ENCODE peak calls at places on chromosome 21, in eight cellular contexts. One of them, this sample, is unnamed.

GRCh38 chr21:35423694-35424093 is 374.6 kb upstream of the RUNX1 start:
- DNase-seq in stimulated activated naive B cell treated with anti-CD40 and anti-IgM and Interleukin-4, amounts not matched to agents 10 μg/mL and 1 μg/mL and 100 μg/mL, for 72 hours: no peak
- DNase-seq in IMR-90: peak
- DNase-seq in A673: no peak
- DNase-seq in KBM-7: no peak
- DNase-seq in esophagus muscularis mucosa: no peak
- DNase-seq in NCI-H774: no peak
- DNase-seq in HT1080: no peak
- DNase-seq in this sample: no peak

GRCh38 chr21:34603002-34603709 is 11.8 kb downstream of the RCAN1 start:
- DNase-seq in stimulated activated naive B cell treated with anti-CD40 and anti-IgM and Interleukin-4, amounts not matched to agents 10 μg/mL and 1 μg/mL and 100 μg/mL, for 72 hours: peak
- DNase-seq in A673: peak
- DNase-seq in NCI-H774: peak
- DNase-seq in HT1080: peak
- DNase-seq in IMR-90: peak
- DNase-seq in KBM-7: peak
- DNase-seq in esophagus muscularis mucosa: peak
- DNase-seq in this sample: peak

GRCh38 chr21:41397416-41397815 is 28.6 kb upstream of the MX1 start:
- DNase-seq in NCI-H774: no peak
- DNase-seq in KBM-7: peak
- DNase-seq in HT1080: no peak
- DNase-seq in esophagus muscularis mucosa: no peak
- DNase-seq in stimulated activated naive B cell treated with anti-CD40 and anti-IgM and Interleukin-4, amounts not matched to agents 10 μg/mL and 1 μg/mL and 100 μg/mL, for 72 hours: no peak
- DNase-seq in IMR-90: no peak
- DNase-seq in A673: no peak
- DNase-seq in this sample: no peak

GRCh38 chr21:46071082-46071481 is 26.8 kb upstream of the COL6A2 start:
- DNase-seq in esophagus muscularis mucosa: peak
- DNase-seq in A673: no peak
- DNase-seq in stimulated activated naive B cell treated with anti-CD40 and anti-IgM and Interleukin-4, amounts not matched to agents 10 μg/mL and 1 μg/mL and 100 μg/mL, for 72 hours: no peak
- DNase-seq in IMR-90: no peak
- DNase-seq in HT1080: no peak
- DNase-seq in KBM-7: no peak
- DNase-seq in NCI-H774: no peak
- DNase-seq in this sample: no peak

GRCh38 chr21:37530901-37531351 is 164.4 kb downstream of the DYRK1A start:
- DNase-seq in HT1080: no peak
- DNase-seq in NCI-H774: no peak
- DNase-seq in IMR-90: no peak
- DNase-seq in stimulated activated naive B cell treated with anti-CD40 and anti-IgM and Interleukin-4, amounts not matched to agents 10 μg/mL and 1 μg/mL and 100 μg/mL, for 72 hours: no peak
- DNase-seq in A673: no peak
- DNase-seq in esophagus muscularis mucosa: peak
- DNase-seq in KBM-7: no peak
- DNase-seq in this sample: no peak

GRCh38 chr21:46064870-46065214 is 33.1 kb upstream of the COL6A2 start:
- DNase-seq in esophagus muscularis mucosa: peak
- DNase-seq in NCI-H774: no peak
- DNase-seq in A673: no peak
- DNase-seq in stimulated activated naive B cell treated with anti-CD40 and anti-IgM and Interleukin-4, amounts not matched to agents 10 μg/mL and 1 μg/mL and 100 μg/mL, for 72 hours: no peak
- DNase-seq in IMR-90: no peak
- DNase-seq in HT1080: no peak
- DNase-seq in KBM-7: no peak
- DNase-seq in this sample: no peak

GRCh38 chr21:41684381-41685245 is 82.2 kb downstream of the RIPK4 start:
- DNase-seq in HT1080: peak
- DNase-seq in A673: no peak
- DNase-seq in NCI-H774: no peak
- DNase-seq in IMR-90: peak
- DNase-seq in stimulated activated naive B cell treated with anti-CD40 and anti-IgM and Interleukin-4, amounts not matched to agents 10 μg/mL and 1 μg/mL and 100 μg/mL, for 72 hours: no peak
- DNase-seq in KBM-7: no peak
- DNase-seq in esophagus muscularis mucosa: no peak
- DNase-seq in this sample: peak

GRCh38 chr21:26490771-26491170 is 82.3 kb downstream of the CYYR1 start:
- DNase-seq in A673: peak
- DNase-seq in stimulated activated naive B cell treated with anti-CD40 and anti-IgM and Interleukin-4, amounts not matched to agents 10 μg/mL and 1 μg/mL and 100 μg/mL, for 72 hours: no peak
- DNase-seq in KBM-7: no peak
- DNase-seq in esophagus muscularis mucosa: no peak
- DNase-seq in IMR-90: no peak
- DNase-seq in NCI-H774: no peak
- DNase-seq in HT1080: peak
- DNase-seq in this sample: no peak

GRCh38 chr21:44708213-44708865 is 3.0 kb downstream of the TSPEAR start:
- DNase-seq in NCI-H774: no peak
- DNase-seq in HT1080: no peak
- DNase-seq in A673: no peak
- DNase-seq in stimulated activated naive B cell treated with anti-CD40 and anti-IgM and Interleukin-4, amounts not matched to agents 10 μg/mL and 1 μg/mL and 100 μg/mL, for 72 hours: no peak
- DNase-seq in IMR-90: no peak
- DNase-seq in KBM-7: no peak
- DNase-seq in esophagus muscularis mucosa: no peak
- DNase-seq in this sample: no peak

GRCh38 chr21:41827951-41828883 is 50.9 kb downstream of the PRDM15 start:
- DNase-seq in A673: no peak
- DNase-seq in IMR-90: no peak
- DNase-seq in HT1080: no peak
- DNase-seq in NCI-H774: no peak
- DNase-seq in stimulated activated naive B cell treated with anti-CD40 and anti-IgM and Interleukin-4, amounts not matched to agents 10 μg/mL and 1 μg/mL and 100 μg/mL, for 72 hours: no peak
- DNase-seq in esophagus muscularis mucosa: no peak
- DNase-seq in KBM-7: no peak
- DNase-seq in this sample: no peak

GRCh38 chr21:42578761-42579415 is 65.2 kb downstream of the SLC37A1 start:
- DNase-seq in KBM-7: no peak
- DNase-seq in stimulated activated naive B cell treated with anti-CD40 and anti-IgM and Interleukin-4, amounts not matched to agents 10 μg/mL and 1 μg/mL and 100 μg/mL, for 72 hours: no peak
- DNase-seq in NCI-H774: no peak
- DNase-seq in IMR-90: no peak
- DNase-seq in HT1080: no peak
- DNase-seq in A673: no peak
- DNase-seq in esophagus muscularis mucosa: no peak
- DNase-seq in this sample: no peak

GRCh38 chr21:45698493-45698947 is 55.0 kb downstream of the PCBP3 start:
- DNase-seq in IMR-90: peak
- DNase-seq in HT1080: peak
- DNase-seq in KBM-7: no peak
- DNase-seq in esophagus muscularis mucosa: no peak
- DNase-seq in NCI-H774: no peak
- DNase-seq in A673: peak
- DNase-seq in stimulated activated naive B cell treated with anti-CD40 and anti-IgM and Interleukin-4, amounts not matched to agents 10 μg/mL and 1 μg/mL and 100 μg/mL, for 72 hours: no peak
- DNase-seq in this sample: peak

GRCh38 chr21:40386301-40386911 is 460.6 kb downstream of the DSCAM start:
- DNase-seq in KBM-7: peak
- DNase-seq in IMR-90: no peak
- DNase-seq in esophagus muscularis mucosa: no peak
- DNase-seq in NCI-H774: peak
- DNase-seq in A673: peak
- DNase-seq in stimulated activated naive B cell treated with anti-CD40 and anti-IgM and Interleukin-4, amounts not matched to agents 10 μg/mL and 1 μg/mL and 100 μg/mL, for 72 hours: peak
- DNase-seq in HT1080: peak
- DNase-seq in this sample: no peak

GRCh38 chr21:34187935-34188334 is 114.6 kb downstream of the MRPS6 start:
- DNase-seq in HT1080: no peak
- DNase-seq in A673: no peak
- DNase-seq in esophagus muscularis mucosa: no peak
- DNase-seq in IMR-90: no peak
- DNase-seq in KBM-7: no peak
- DNase-seq in stimulated activated naive B cell treated with anti-CD40 and anti-IgM and Interleukin-4, amounts not matched to agents 10 μg/mL and 1 μg/mL and 100 μg/mL, for 72 hours: no peak
- DNase-seq in NCI-H774: no peak
- DNase-seq in this sample: peak

GRCh38 chr21:43808832-43809251 is 19.5 kb downstream of the RRP1 start:
- DNase-seq in A673: no peak
- DNase-seq in NCI-H774: no peak
- DNase-seq in KBM-7: no peak
- DNase-seq in stimulated activated naive B cell treated with anti-CD40 and anti-IgM and Interleukin-4, amounts not matched to agents 10 μg/mL and 1 μg/mL and 100 μg/mL, for 72 hours: no peak
- DNase-seq in HT1080: no peak
- DNase-seq in esophagus muscularis mucosa: no peak
- DNase-seq in IMR-90: no peak
- DNase-seq in this sample: no peak

GRCh38 chr21:38341546-38342012 is 84.8 kb downstream of the KCNJ15 start:
- DNase-seq in HT1080: no peak
- DNase-seq in IMR-90: no peak
- DNase-seq in NCI-H774: no peak
- DNase-seq in stimulated activated naive B cell treated with anti-CD40 and anti-IgM and Interleukin-4, amounts not matched to agents 10 μg/mL and 1 μg/mL and 100 μg/mL, for 72 hours: no peak
- DNase-seq in KBM-7: no peak
- DNase-seq in esophagus muscularis mucosa: no peak
- DNase-seq in A673: no peak
- DNase-seq in this sample: no peak

GRCh38 chr21:25080161-25080560 is 527.1 kb downstream of the MRPL39 start:
- DNase-seq in esophagus muscularis mucosa: no peak
- DNase-seq in KBM-7: no peak
- DNase-seq in A673: no peak
- DNase-seq in stimulated activated naive B cell treated with anti-CD40 and anti-IgM and Interleukin-4, amounts not matched to agents 10 μg/mL and 1 μg/mL and 100 μg/mL, for 72 hours: no peak
- DNase-seq in IMR-90: no peak
- DNase-seq in HT1080: no peak
- DNase-seq in NCI-H774: no peak
- DNase-seq in this sample: no peak

GRCh38 chr21:35801388-35801787 is 258.9 kb downstream of the SETD4 start:
- DNase-seq in HT1080: no peak
- DNase-seq in NCI-H774: no peak
- DNase-seq in IMR-90: no peak
- DNase-seq in A673: no peak
- DNase-seq in esophagus muscularis mucosa: no peak
- DNase-seq in KBM-7: no peak
- DNase-seq in stimulated activated naive B cell treated with anti-CD40 and anti-IgM and Interleukin-4, amounts not matched to agents 10 μg/mL and 1 μg/mL and 100 μg/mL, for 72 hours: no peak
- DNase-seq in this sample: no peak

GRCh38 chr21:42990251-42990650 is 15.9 kb downstream of the PKNOX1 start:
- DNase-seq in IMR-90: no peak
- DNase-seq in A673: no peak
- DNase-seq in HT1080: no peak
- DNase-seq in NCI-H774: no peak
- DNase-seq in stimulated activated naive B cell treated with anti-CD40 and anti-IgM and Interleukin-4, amounts not matched to agents 10 μg/mL and 1 μg/mL and 100 μg/mL, for 72 hours: no peak
- DNase-seq in KBM-7: no peak
- DNase-seq in esophagus muscularis mucosa: no peak
- DNase-seq in this sample: no peak

GRCh38 chr21:46097826-46098286 is at the start of gene COL6A2:
- DNase-seq in esophagus muscularis mucosa: peak
- DNase-seq in IMR-90: peak
- DNase-seq in A673: peak
- DNase-seq in stimulated activated naive B cell treated with anti-CD40 and anti-IgM and Interleukin-4, amounts not matched to agents 10 μg/mL and 1 μg/mL and 100 μg/mL, for 72 hours: no peak
- DNase-seq in HT1080: no peak
- DNase-seq in NCI-H774: no peak
- DNase-seq in KBM-7: peak
- DNase-seq in this sample: peak

GRCh38 chr21:43603641-43604504 is 55.4 kb downstream of the HSF2BP start:
- DNase-seq in HT1080: peak
- DNase-seq in stimulated activated naive B cell treated with anti-CD40 and anti-IgM and Interleukin-4, amounts not matched to agents 10 μg/mL and 1 μg/mL and 100 μg/mL, for 72 hours: no peak
- DNase-seq in esophagus muscularis mucosa: no peak
- DNase-seq in A673: no peak
- DNase-seq in IMR-90: peak
- DNase-seq in NCI-H774: no peak
- DNase-seq in KBM-7: no peak
- DNase-seq in this sample: peak

GRCh38 chr21:15062566-15062965 is 2.2 kb downstream of the NRIP1 start:
- DNase-seq in HT1080: no peak
- DNase-seq in A673: peak
- DNase-seq in stimulated activated naive B cell treated with anti-CD40 and anti-IgM and Interleukin-4, amounts not matched to agents 10 μg/mL and 1 μg/mL and 100 μg/mL, for 72 hours: no peak
- DNase-seq in esophagus muscularis mucosa: no peak
- DNase-seq in KBM-7: peak
- DNase-seq in IMR-90: no peak
- DNase-seq in NCI-H774: no peak
- DNase-seq in this sample: peak